ENCODE peak calls at places on chromosomes 1 and 21, in four cellular contexts. E is transverse colon, I is GM23338, Q is upper lobe of left lung. L is an unnamed sample.

GRCh38 chr1:157431751-157432150 is 120.6 kb downstream of the FCRL5 start:
- DNase-seq in E (no peak), I (no peak), Q (no peak), L (peak; percentile 87)

GRCh38 chr1:26278835-26279597 is 870 bp upstream of the SH3BGRL3 start:
- DNase-seq in E (peak; percentile 62), I (no peak), Q (no peak), L (peak; percentile 94)

GRCh38 chr1:172321429-172321828 is 99.1 kb upstream of the C1orf105 start:
- DNase-seq in E (no peak), I (no peak), Q (no peak), L (no peak)

GRCh38 chr21:41768371-41769042 is 1.7 kb upstream of the RIPK4 start:
- DNase-seq in E (peak; percentile 84), I (peak; percentile 91), Q (no peak), L (peak; percentile 92)

GRCh38 chr21:36966846-36967657 is 583 bp upstream of the HLCS start:
- DNase-seq in E (no peak), I (no peak), Q (no peak), L (no peak)

GRCh38 chr1:114274621-114275317 is 121.1 kb upstream of the SYT6 start:
- DNase-seq in E (no peak), I (no peak), Q (no peak), L (no peak)

GRCh38 chr1:24415910-24416665 is 486 bp downstream of the NIPAL3 start:
- DNase-seq in E (no peak), I (peak; percentile 53), Q (no peak), L (peak; percentile 38)

GRCh38 chr1:172638885-172639831 is 19.7 kb upstream of the FASLG start:
- DNase-seq in E (no peak), I (no peak), Q (no peak), L (peak; percentile 99)

GRCh38 chr1:209989525-209989924 is 51.5 kb downstream of the SYT14 start:
- DNase-seq in E (no peak), I (no peak), Q (no peak), L (peak; percentile 44)

GRCh38 chr1:2228684-2229031 is 539 bp downstream of the SKI start:
- DNase-seq in E (no peak), I (peak; percentile 23), Q (peak; percentile 91), L (no peak)

GRCh38 chr1:32334864-32335618 is 992 bp downstream of the MARCKSL1 start:
- DNase-seq in E (peak; percentile 65), I (peak; percentile 55), Q (peak; percentile 92), L (no peak)

GRCh38 chr1:56424744-56425493 is 154.4 kb downstream of the PLPP3 start:
- DNase-seq in E (no peak), I (no peak), Q (no peak), L (peak; percentile 49)

GRCh38 chr1:168093616-168094015 is 43.1 kb downstream of the GPR161 start:
- DNase-seq in E (no peak), I (no peak), Q (no peak), L (no peak)

GRCh38 chr1:118148034-118148433 is 37.0 kb downstream of the SPAG17 start:
- DNase-seq in E (no peak), I (no peak), Q (no peak), L (no peak)

GRCh38 chr1:34761776-34762307 is 2.3 kb downstream of the GJB4 start:
- DNase-seq in E (no peak), I (no peak), Q (peak; percentile 59), L (no peak)

GRCh38 chr1:19047373-19047772 is 90.9 kb upstream of the IFFO2 start:
- DNase-seq in E (no peak), I (no peak), Q (no peak), L (no peak)

GRCh38 chr1:206974154-206974553 is 3.9 kb upstream of the FCAMR start:
- DNase-seq in E (no peak), I (no peak), Q (no peak), L (no peak)

GRCh38 chr1:234065794-234066447 is 161.4 kb downstream of the SLC35F3 start:
- DNase-seq in E (peak; percentile 67), I (peak; percentile 90), Q (no peak), L (peak; percentile 50)

GRCh38 chr1:117754061-117754969 is 148.5 kb downstream of the TENT5C start:
- DNase-seq in E (peak; percentile 73), I (peak; percentile 93), Q (no peak), L (peak; percentile 46)

GRCh38 chr1:30275926-30276736 is 447.3 kb downstream of the MATN1 start:
- DNase-seq in E (no peak), I (no peak), Q (no peak), L (no peak)

GRCh38 chr1:215824245-215824644 is 257.1 kb downstream of the KCTD3 start:
- DNase-seq in E (no peak), I (peak; percentile 79), Q (no peak), L (no peak)

GRCh38 chr1:170205301-170205700 is 59.5 kb downstream of the NTMT2 start:
- DNase-seq in E (no peak), I (no peak), Q (no peak), L (no peak)

GRCh38 chr21:29105218-29105617 is 25.2 kb upstream of the MAP3K7CL start:
- DNase-seq in E (no peak), I (no peak), Q (no peak), L (peak; percentile 95)
- H3K4me3 ChIP-seq in E (no peak overlapping the region), I (no peak overlapping the region), Q (no peak overlapping the region), L (no peak overlapping the region)

GRCh38 chr1:67146101-67146500 is 11.3 kb upstream of the C1orf141 start:
- DNase-seq in E (no peak), I (no peak), Q (no peak), L (no peak)

GRCh38 chr1:67146539-67146938 is 11.8 kb upstream of the C1orf141 start:
- DNase-seq in E (no peak), I (no peak), Q (no peak), L (peak; percentile 60)

GRCh38 chr1:67148516-67149178 is 13.9 kb upstream of the C1orf141 start:
- DNase-seq in E (no peak), I (no peak), Q (no peak), L (no peak)

GRCh38 chr1:67142931-67143330 is 8.2 kb upstream of the C1orf141 start:
- DNase-seq in E (no peak), I (no peak), Q (no peak), L (no peak)

GRCh38 chr1:67144696-67145095 is 9.9 kb upstream of the C1orf141 start:
- DNase-seq in E (no peak), I (no peak), Q (no peak), L (no peak)
- TF ChIP-seq CTCF in E (no peak), I (peak; percentile 42), Q (no peak), L (peak; percentile 1)

DNA sequence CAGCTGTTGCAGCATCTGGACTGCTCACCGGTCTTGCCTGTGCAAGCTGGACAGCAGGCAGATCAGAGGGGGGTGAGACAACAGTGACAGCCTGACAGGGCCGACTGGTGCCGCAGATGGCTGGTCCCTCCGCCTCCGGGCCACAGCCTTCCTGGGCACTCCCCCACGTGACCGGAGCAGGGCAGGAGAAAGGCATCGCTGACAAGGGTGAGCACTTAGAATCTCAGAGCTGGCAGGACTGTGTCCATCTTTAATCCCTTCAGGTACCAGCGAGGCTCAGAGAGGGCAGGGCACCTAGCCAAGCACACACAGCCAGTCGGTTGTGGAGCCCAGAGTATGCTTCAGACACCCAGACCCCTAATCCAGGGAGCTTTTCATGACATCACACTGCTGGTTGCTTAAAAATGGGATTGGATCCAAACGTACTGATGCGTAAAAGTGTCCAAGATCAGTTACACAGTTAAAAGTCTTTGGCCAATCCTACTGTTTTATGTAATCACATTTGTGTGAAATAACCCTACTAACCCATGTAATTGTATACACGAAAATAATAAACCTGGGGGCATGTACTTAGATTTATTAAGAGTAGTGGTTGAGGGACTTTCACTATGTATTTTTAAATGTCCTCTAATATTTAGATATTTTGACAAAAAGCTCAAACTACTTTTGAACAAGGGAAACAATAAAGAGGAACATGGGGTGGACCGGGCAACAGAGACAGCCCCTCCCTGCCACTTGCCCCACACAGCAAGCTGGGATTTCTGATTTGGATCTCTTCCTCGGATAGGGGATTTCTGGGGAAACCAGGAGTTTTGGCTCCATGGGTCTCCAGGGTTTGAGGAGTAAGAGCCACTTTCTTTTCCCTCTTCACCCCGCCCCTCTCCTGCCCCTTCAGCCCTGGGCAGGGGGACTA is 758 bp upstream of the CNTN2 start:
- DNase-seq in E (no peak), I (no peak), Q (no peak), L (no peak)
- H3K27me3 ChIP-seq in E (peaks cover 61% of the 10 kb centered on the region), I (peaks cover 19% of the 10 kb centered on the region), Q (no peaks in the 10 kb centered on the region), L (peaks cover 38% of the 10 kb centered on the region)

DNA sequence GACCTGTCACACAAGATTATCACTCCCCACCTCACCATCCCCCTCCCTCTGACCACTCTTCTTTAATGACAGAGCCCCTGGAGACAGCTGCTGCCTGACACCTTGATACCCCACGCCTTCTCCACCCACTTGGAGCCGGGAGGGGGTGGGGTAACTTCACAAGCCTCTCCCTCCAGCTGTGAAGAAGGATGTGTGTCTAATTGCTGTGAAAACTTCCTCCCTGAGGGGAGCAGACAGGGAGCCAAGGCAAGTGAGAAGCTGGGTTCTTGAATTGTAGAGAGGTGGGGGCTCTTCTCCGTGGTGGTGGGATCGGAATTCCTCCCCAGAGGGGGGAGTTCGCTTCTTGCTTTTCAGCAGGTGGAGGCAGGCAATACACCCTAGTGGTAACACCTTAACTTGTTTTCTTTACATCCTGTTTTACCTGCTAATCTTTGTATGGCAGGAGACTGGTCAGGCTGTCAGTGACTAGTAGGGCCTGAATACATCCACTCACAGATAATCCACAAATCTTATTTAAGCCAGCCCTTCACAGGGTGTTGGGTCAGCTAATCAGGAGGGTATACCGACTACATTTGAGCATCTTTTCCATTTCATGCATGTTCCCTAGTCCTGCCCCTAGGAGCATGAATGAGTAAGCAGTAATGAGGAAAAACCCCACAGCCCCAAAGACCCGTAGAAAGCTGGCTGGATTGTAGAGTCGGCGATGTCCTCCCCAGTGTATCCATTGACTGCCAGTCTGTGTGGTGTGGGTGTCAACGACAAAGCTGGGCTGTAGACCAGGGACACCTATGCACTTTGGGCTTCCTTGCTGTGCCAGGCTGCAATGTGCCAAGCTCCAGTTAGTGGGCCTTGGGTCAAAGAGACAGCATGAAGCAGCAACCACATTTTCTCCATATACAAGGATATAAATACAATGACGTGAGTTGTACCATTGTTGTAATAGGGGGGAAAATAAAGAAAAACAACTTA is 57.3 kb downstream of the NFASC start:
- DNase-seq in E (no peak), I (peak; percentile 52), Q (no peak), L (no peak)
- H3K4me3 ChIP-seq in E (no peak overlapping the region), I (no peak overlapping the region), Q (no peak overlapping the region), L (no peak overlapping the region)

GRCh38 chr1:241542199-241542907 is 10.2 kb downstream of the KMO start:
- DNase-seq in E (no peak), I (no peak), Q (no peak), L (peak; percentile 85)
- TF ChIP-seq CTCF in E (no peak), I (no peak), Q (no peak), L (no peak)

GRCh38 chr21:32779983-32780382 is 8.4 kb upstream of the PAXBP1 start:
- DNase-seq in E (no peak), I (no peak), Q (no peak), L (no peak)
- H3K27me3 ChIP-seq in E (no peaks in the 10 kb centered on the region), I (no peaks in the 10 kb centered on the region), Q (no peaks in the 10 kb centered on the region), L (no peaks in the 10 kb centered on the region)

DNA sequence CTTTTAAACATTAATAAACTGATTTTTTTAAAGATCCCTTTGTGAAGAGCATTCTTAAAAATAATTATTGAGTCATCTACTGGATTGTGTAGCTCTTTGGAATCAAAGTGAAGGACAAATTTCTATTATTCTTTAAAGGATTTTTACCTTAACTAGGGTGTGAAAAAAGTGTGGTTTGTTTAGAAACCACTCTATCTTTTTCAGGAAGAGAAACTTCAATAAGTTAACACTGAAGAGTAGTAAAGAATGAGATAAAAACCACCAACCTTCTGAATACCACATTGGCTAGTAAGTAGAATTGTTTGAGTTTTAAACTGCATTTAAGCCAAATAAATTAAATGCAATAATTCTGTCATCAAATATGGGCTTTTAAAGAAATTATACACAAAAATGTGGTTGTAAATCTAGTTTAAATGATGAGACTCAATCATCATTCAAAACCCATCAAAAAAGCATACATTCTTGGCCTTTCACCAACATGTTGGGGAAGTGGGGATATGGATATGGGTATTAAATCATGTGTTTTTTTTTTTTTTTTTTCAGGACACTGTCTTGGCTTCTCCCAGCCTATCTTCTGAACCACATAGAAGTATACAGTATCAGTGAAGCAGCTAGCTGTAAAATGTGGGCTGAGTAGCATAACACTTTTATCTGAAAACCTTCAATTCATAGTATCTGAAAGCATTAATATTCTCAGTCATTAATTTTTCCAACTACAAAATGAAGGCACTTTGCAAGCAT is 4.8 kb downstream of the S1PR1 start:
- DNase-seq in E (no peak), I (no peak), Q (no peak), L (no peak)
- H3K4me3 ChIP-seq in E (no peak overlapping the region), I (no peak overlapping the region), Q (no peak overlapping the region), L (no peak overlapping the region)

L was measured in bronchial epithelial cell.